ENCODE peak calls at places on chromosome 21, in five cellular contexts. O is RWPE1, Z is ureter, Q is Ammon's horn, M is NCI-H1105 treated with DMSO at 0.1 percent for 48 hours. G is an unnamed sample.
A peak's percentile ranks its signal among the peaks of the same experiment; 100 is the strongest.

GRCh38 chr21:37172646-37173045 is 94.5 kb downstream of the VPS26C start:
- DNase-seq in O (no peak), Z (no peak), Q (no peak), M (no peak), G (no peak)

GRCh38 chr21:35641271-35642016 is 418.9 kb downstream of the SETD4 start:
- DNase-seq in O (no peak), Z (no peak), Q (no peak), M (no peak), G (no peak)

GRCh38 chr21:36388835-36389234 is 3.6 kb downstream of the CHAF1B start:
- DNase-seq in O (peak; percentile 26), Z (no peak), Q (peak; percentile 62), M (no peak), G (no peak)

GRCh38 chr21:44985441-44986401 is 45.9 kb downstream of the SLX9 start:
- DNase-seq in O (no peak), Z (no peak), Q (no peak), M (no peak), G (no peak)

GRCh38 chr21:45993210-45994085 is 11.9 kb downstream of the COL6A1 start:
- DNase-seq in O (no peak), Z (peak; percentile 42), Q (no peak), M (no peak), G (peak; percentile 1)

GRCh38 chr21:18801468-18801867 is 397.9 kb upstream of the TMPRSS15 start:
- DNase-seq in O (peak; percentile 5), Z (no peak), Q (no peak), M (peak; percentile 10), G (no peak)

GRCh38 chr21:31875424-31876097 is 2.7 kb downstream of the HUNK start:
- DNase-seq in O (no peak), Z (no peak), Q (peak; percentile 59), M (no peak), G (no peak)

GRCh38 chr21:20016431-20017005 is 981.7 kb upstream of the NCAM2 start:
- DNase-seq in O (no peak), Z (no peak), Q (no peak), M (no peak), G (no peak)

GRCh38 chr21:38533887-38534286 is 35.6 kb upstream of the ERG start:
- DNase-seq in O (no peak), Z (no peak), Q (no peak), M (no peak), G (no peak)

GRCh38 chr21:44723177-44724131 is 12.1 kb upstream of the TSPEAR start:
- DNase-seq in O (no peak), Z (no peak), Q (no peak), M (no peak), G (no peak)

GRCh38 chr21:29514652-29515247 is 216.0 kb downstream of the BACH1 start:
- DNase-seq in O (no peak), Z (no peak), Q (no peak), M (no peak), G (no peak)

GRCh38 chr21:42636535-42636914 is 16.9 kb upstream of the PDE9A start:
- DNase-seq in O (peak; percentile 63), Z (no peak), Q (no peak), M (no peak), G (no peak)

GRCh38 chr21:43845386-43845785 is 19.6 kb upstream of the AGPAT3 start:
- DNase-seq in O (no peak), Z (no peak), Q (no peak), M (no peak), G (no peak)

GRCh38 chr21:16535100-16535418 is 805.3 kb downstream of the USP25 start:
- DNase-seq in O (no peak), Z (peak; percentile 67), Q (peak; percentile 92), M (peak; percentile 56), G (no peak)

GRCh38 chr21:29701676-29702075 is 238.1 kb downstream of the GRIK1 start:
- DNase-seq in O (no peak), Z (no peak), Q (no peak), M (no peak), G (no peak)

GRCh38 chr21:25872271-25872670 is 137.5 kb downstream of the GABPA start:
- DNase-seq in O (no peak), Z (no peak), Q (no peak), M (no peak), G (no peak)

GRCh38 chr21:21156919-21157318 is 158.7 kb downstream of the NCAM2 start:
- DNase-seq in O (no peak), Z (no peak), Q (no peak), M (no peak), G (no peak)

GRCh38 chr21:33936221-33937038 is 20.8 kb upstream of the ATP5PO start:
- DNase-seq in O (no peak), Z (no peak), Q (no peak), M (no peak), G (no peak)

GRCh38 chr21:41759926-41760325 is 6.9 kb downstream of the RIPK4 start:
- DNase-seq in O (no peak), Z (no peak), Q (no peak), M (no peak), G (no peak)

GRCh38 chr21:33265664-33266049 is 510 bp upstream of the IL10RB start:
- DNase-seq in O (no peak), Z (no peak), Q (peak; percentile 75), M (peak; percentile 28), G (no peak)